ENCODE peak calls at places on chromosome 14, in four cellular contexts. One of them, this sample, is unnamed.

GRCh38 chr14:78153069-78153351 is 17.2 kb upstream of the NRXN3 start:
- DNase-seq in activated CD4-positive, alpha-beta T cell treated with anti-CD3 and anti-CD28 coated beads, Interleukin-2, amount 10 ng/mL, durations not matched to agents 7 days and 5 days: no peak
- DNase-seq in H7: no peak
- DNase-seq in NCI-H345: no peak
- DNase-seq in this sample: peak

GRCh38 chr14:105660816-105661531 is 134.6 kb downstream of the TMEM121 start:
- DNase-seq in activated CD4-positive, alpha-beta T cell treated with anti-CD3 and anti-CD28 coated beads, Interleukin-2, amount 10 ng/mL, durations not matched to agents 7 days and 5 days: no peak
- DNase-seq in H7: no peak
- DNase-seq in NCI-H345: no peak
- DNase-seq in this sample: no peak

GRCh38 chr14:88621090-88621489 is 58.3 kb downstream of the ZC3H14 start:
- DNase-seq in activated CD4-positive, alpha-beta T cell treated with anti-CD3 and anti-CD28 coated beads, Interleukin-2, amount 10 ng/mL, durations not matched to agents 7 days and 5 days: no peak
- DNase-seq in H7: no peak
- DNase-seq in NCI-H345: no peak
- DNase-seq in this sample: no peak

GRCh38 chr14:102063808-102064429 is 22.9 kb downstream of the HSP90AA1 start:
- DNase-seq in activated CD4-positive, alpha-beta T cell treated with anti-CD3 and anti-CD28 coated beads, Interleukin-2, amount 10 ng/mL, durations not matched to agents 7 days and 5 days: no peak
- DNase-seq in H7: peak
- DNase-seq in NCI-H345: no peak
- DNase-seq in this sample: no peak

GRCh38 chr14:77849711-77850110 is 49.8 kb downstream of the ADCK1 start:
- DNase-seq in activated CD4-positive, alpha-beta T cell treated with anti-CD3 and anti-CD28 coated beads, Interleukin-2, amount 10 ng/mL, durations not matched to agents 7 days and 5 days: no peak
- DNase-seq in H7: no peak
- DNase-seq in NCI-H345: no peak
- DNase-seq in this sample: no peak

GRCh38 chr14:99736600-99737371 is 52.7 kb downstream of the CYP46A1 start:
- DNase-seq in activated CD4-positive, alpha-beta T cell treated with anti-CD3 and anti-CD28 coated beads, Interleukin-2, amount 10 ng/mL, durations not matched to agents 7 days and 5 days: no peak
- DNase-seq in H7: no peak
- DNase-seq in NCI-H345: no peak
- DNase-seq in this sample: no peak

GRCh38 chr14:34436118-34436905 is 25.7 kb downstream of the SPTSSA start:
- DNase-seq in activated CD4-positive, alpha-beta T cell treated with anti-CD3 and anti-CD28 coated beads, Interleukin-2, amount 10 ng/mL, durations not matched to agents 7 days and 5 days: no peak
- DNase-seq in H7: no peak
- DNase-seq in NCI-H345: no peak
- DNase-seq in this sample: no peak

GRCh38 chr14:35385042-35385839 is 19.3 kb downstream of the NFKBIA start:
- DNase-seq in activated CD4-positive, alpha-beta T cell treated with anti-CD3 and anti-CD28 coated beads, Interleukin-2, amount 10 ng/mL, durations not matched to agents 7 days and 5 days: no peak
- DNase-seq in H7: peak
- DNase-seq in NCI-H345: peak
- DNase-seq in this sample: no peak